ENCODE peak calls at places on chromosomes 5 and 9, in eight cellular contexts. X is PC-3, A is left ventricle myocardium inferior, Y is IMR-90, V is upper lobe of right lung, W is foreskin fibroblast, Q is adrenal gland, S is left lung. F is an unnamed sample.

GRCh38 chr9:111610149-111610548 is 10.7 kb upstream of the PTGR1 start:
- DNase-seq in X (no peak), A (no peak), Y (no peak), V (no peak), W (no peak), Q (no peak), S (no peak), F (no peak)

GRCh38 chr5:178131446-178131996 is 707 bp downstream of the RMND5B start:
- DNase-seq in X (no peak), A (no peak), Y (no peak), V (no peak), W (no peak), Q (no peak), S (no peak), F (no peak)

GRCh38 chr5:157689942-157690689 is 18.8 kb downstream of the C5orf52 start:
- DNase-seq in X (no peak), A (no peak), Y (no peak), V (no peak), W (no peak), Q (no peak), S (peak), F (no peak)

GRCh38 chr5:151676719-151677118 is 10.0 kb downstream of the SPARC start:
- DNase-seq in X (no peak), A (no peak), Y (no peak), V (no peak), W (peak), Q (no peak), S (no peak), F (no peak)

GRCh38 chr5:135494196-135494595 is 41.6 kb downstream of the NEUROG1 start:
- DNase-seq in X (no peak), A (no peak), Y (no peak), V (no peak), W (no peak), Q (no peak), S (no peak), F (no peak)

GRCh38 chr9:1200847-1201251 is 150.7 kb downstream of the DMRT2 start:
- DNase-seq in X (no peak), A (peak), Y (no peak), V (no peak), W (peak), Q (no peak), S (no peak), F (no peak)

GRCh38 chr5:96763012-96763411 is 44.7 kb downstream of the ERAP1 start:
- DNase-seq in X (no peak), A (no peak), Y (no peak), V (no peak), W (peak), Q (no peak), S (no peak), F (no peak)

GRCh38 chr9:70954126-70954525 is 167.3 kb downstream of the TRPM3 start:
- DNase-seq in X (peak), A (no peak), Y (peak), V (no peak), W (peak), Q (no peak), S (no peak), F (peak)

GRCh38 chr5:10831416-10831815 is 70.4 kb upstream of the DAP start:
- DNase-seq in X (peak), A (no peak), Y (peak), V (no peak), W (peak), Q (no peak), S (no peak), F (peak)

GRCh38 chr5:142015781-142016533 is 3.1 kb upstream of the GNPDA1 start:
- DNase-seq in X (peak), A (no peak), Y (peak), V (no peak), W (peak), Q (peak), S (no peak), F (peak)

GRCh38 chr5:77431286-77431685 is 60.8 kb downstream of the WDR41 start:
- DNase-seq in X (peak), A (no peak), Y (peak), V (no peak), W (peak), Q (no peak), S (no peak), F (peak)

GRCh38 chr5:165630211-165630866 is 2124.9 kb downstream of the MAT2B start:
- DNase-seq in X (peak), A (no peak), Y (peak), V (no peak), W (peak), Q (peak), S (no peak), F (peak)

GRCh38 chr5:178340637-178341036 is 108.0 kb upstream of the PHYKPL start:
- DNase-seq in X (no peak), A (no peak), Y (no peak), V (peak), W (no peak), Q (no peak), S (no peak), F (no peak)

GRCh38 chr5:106454651-106455415 is 1215.9 kb downstream of the EFNA5 start:
- DNase-seq in X (peak), A (no peak), Y (peak), V (no peak), W (peak), Q (no peak), S (no peak), F (peak)

GRCh38 chr5:148949871-148950863 is 112.7 kb downstream of the SH3TC2 start:
- DNase-seq in X (peak), A (peak), Y (no peak), V (peak), W (peak), Q (no peak), S (peak), F (peak)

GRCh38 chr9:4814913-4815312 is 22.2 kb downstream of the RCL1 start:
- DNase-seq in X (no peak), A (no peak), Y (no peak), V (no peak), W (no peak), Q (no peak), S (no peak), F (no peak)

GRCh38 chr9:599933-600461 is 241.5 kb upstream of the DMRT1 start:
- DNase-seq in X (no peak), A (no peak), Y (no peak), V (no peak), W (no peak), Q (no peak), S (no peak), F (no peak)

GRCh38 chr9:128911529-128912035 is 9.2 kb upstream of the PHYHD1 start:
- DNase-seq in X (peak), A (peak), Y (peak), V (peak), W (peak), Q (no peak), S (peak), F (peak)

GRCh38 chr5:6573651-6574101 is 59.2 kb downstream of the NSUN2 start:
- DNase-seq in X (no peak), A (no peak), Y (no peak), V (no peak), W (no peak), Q (no peak), S (no peak), F (no peak)

GRCh38 chr5:100273846-100274580 is 261.2 kb upstream of the FAM174A start:
- DNase-seq in X (no peak), A (no peak), Y (no peak), V (no peak), W (no peak), Q (peak), S (no peak), F (peak)

GRCh38 chr5:179296150-179296821 is 49.0 kb downstream of the ADAMTS2 start:
- DNase-seq in X (no peak), A (no peak), Y (no peak), V (peak), W (no peak), Q (no peak), S (peak), F (no peak)

GRCh38 chr5:159444441-159445082 is 114.3 kb upstream of the IL12B start:
- DNase-seq in X (peak), A (no peak), Y (peak), V (no peak), W (peak), Q (no peak), S (no peak), F (peak)

GRCh38 chr9:123392802-123393201 is 36.8 kb downstream of the CRB2 start:
- DNase-seq in X (no peak), A (no peak), Y (no peak), V (no peak), W (no peak), Q (no peak), S (no peak), F (no peak)

GRCh38 chr9:33125441-33125840 is 41.7 kb downstream of the B4GALT1 start:
- DNase-seq in X (no peak), A (no peak), Y (no peak), V (no peak), W (no peak), Q (no peak), S (no peak), F (no peak)

GRCh38 chr5:134965271-134965825 is 2.4 kb upstream of the CATSPER3 start:
- DNase-seq in X (no peak), A (no peak), Y (no peak), V (no peak), W (no peak), Q (peak), S (no peak), F (no peak)

GRCh38 chr5:176396330-176396729 is 7.8 kb downstream of the HIGD2A start:
- DNase-seq in X (no peak), A (no peak), Y (peak), V (no peak), W (peak), Q (no peak), S (no peak), F (peak)

GRCh38 chr9:21616082-21616778 is 134.1 kb upstream of the IFNE start:
- DNase-seq in X (peak), A (no peak), Y (peak), V (no peak), W (peak), Q (no peak), S (no peak), F (peak)

GRCh38 chr9:116471093-116471906 is 215.8 kb upstream of the TRIM32 start:
- DNase-seq in X (no peak), A (peak), Y (peak), V (no peak), W (peak), Q (peak), S (no peak), F (peak)

GRCh38 chr5:126947146-126948010 is 83.0 kb downstream of the MARCHF3 start:
- DNase-seq in X (no peak), A (no peak), Y (no peak), V (no peak), W (no peak), Q (no peak), S (no peak), F (no peak)

GRCh38 chr9:31608881-31609280 is 775.6 kb upstream of the ACO1 start:
- DNase-seq in X (peak), A (no peak), Y (no peak), V (no peak), W (peak), Q (no peak), S (no peak), F (no peak)

GRCh38 chr5:171427318-171428167 is 8.1 kb downstream of the FGF18 start:
- DNase-seq in X (no peak), A (peak), Y (no peak), V (peak), W (no peak), Q (no peak), S (no peak), F (no peak)

GRCh38 chr9:81266674-81267073 is 422.7 kb downstream of the TLE1 start:
- DNase-seq in X (peak), A (no peak), Y (peak), V (no peak), W (peak), Q (no peak), S (no peak), F (peak)

GRCh38 chr5:113250341-113250953 is 184.3 kb downstream of the TSSK1B start:
- DNase-seq in X (no peak), A (peak), Y (peak), V (no peak), W (peak), Q (peak), S (no peak), F (peak)

GRCh38 chr9:75372499-75373268 is 284.4 kb downstream of the OSTF1 start:
- DNase-seq in X (no peak), A (no peak), Y (no peak), V (no peak), W (no peak), Q (peak), S (no peak), F (peak)

GRCh38 chr5:181041043-181041442 is 977 bp downstream of the BTNL9 start:
- DNase-seq in X (no peak), A (no peak), Y (no peak), V (no peak), W (no peak), Q (no peak), S (no peak), F (no peak)

GRCh38 chr5:181043285-181044092 is 3.4 kb downstream of the BTNL9 start:
- DNase-seq in X (peak), A (no peak), Y (no peak), V (no peak), W (no peak), Q (no peak), S (no peak), F (no peak)

GRCh38 chr5:181039961-181040915 is at the start of gene BTNL9:
- DNase-seq in X (no peak), A (no peak), Y (no peak), V (no peak), W (no peak), Q (no peak), S (no peak), F (no peak)

GRCh38 chr5:181042722-181043121 is 2.7 kb downstream of the BTNL9 start:
- DNase-seq in X (no peak), A (no peak), Y (no peak), V (no peak), W (no peak), Q (no peak), S (no peak), F (no peak)

GRCh38 chr5:181042036-181042435 is 2.0 kb downstream of the BTNL9 start:
- DNase-seq in X (no peak), A (no peak), Y (no peak), V (no peak), W (no peak), Q (no peak), S (no peak), F (no peak)
- H3K4me3 ChIP-seq in X (no peak), A (peak), Y (no peak), V (peak), W (no peak), Q (no peak), S (peak), F (no peak)

GRCh38 chr5:1349246-1349645 is 4.3 kb upstream of the CLPTM1L start:
- DNase-seq in X (no peak), A (no peak), Y (no peak), V (no peak), W (no peak), Q (no peak), S (no peak), F (no peak)

GRCh38 chr5:1347571-1347970 is 2.7 kb upstream of the CLPTM1L start:
- DNase-seq in X (no peak), A (no peak), Y (no peak), V (no peak), W (no peak), Q (no peak), S (no peak), F (no peak)

GRCh38 chr5:1346627-1347440 is 1.9 kb upstream of the CLPTM1L start:
- DNase-seq in X (no peak), A (no peak), Y (no peak), V (no peak), W (no peak), Q (no peak), S (no peak), F (no peak)

GRCh38 chr5:1351156-1351555 is 6.3 kb upstream of the CLPTM1L start:
- DNase-seq in X (no peak), A (no peak), Y (no peak), V (no peak), W (no peak), Q (no peak), S (no peak), F (no peak)

DNA sequence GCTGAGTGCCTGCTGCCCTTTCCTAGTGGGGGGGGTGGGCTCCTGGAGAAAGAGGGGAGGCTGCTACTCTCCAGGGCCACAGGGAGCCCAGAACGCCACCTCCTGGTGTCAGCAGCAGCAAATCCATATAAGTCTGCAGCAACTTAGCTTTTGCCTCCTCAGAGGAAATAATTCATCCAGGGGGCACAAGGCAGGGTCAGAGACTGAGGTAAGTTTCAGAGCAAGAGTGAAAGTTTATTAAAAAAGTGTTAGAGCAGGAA is 4.0 kb upstream of the CLPTM1L start:
- DNase-seq in X (no peak), A (no peak), Y (no peak), V (no peak), W (no peak), Q (no peak), S (no peak), F (no peak)
- TF ChIP-seq CTCF in X (no peak), A (no peak), Y (no peak), V (no peak), W (no peak), Q (no peak), S (no peak), F (no peak)

GRCh38 chr9:69768716-69769115 is 8.9 kb upstream of the PTAR1 start:
- DNase-seq in X (no peak), A (no peak), Y (peak), V (no peak), W (peak), Q (no peak), S (no peak), F (peak)
- H3K4me3 ChIP-seq in X (no peak), A (no peak), Y (no peak), V (no peak), W (no peak), Q (no peak), S (no peak), F (no peak)

GRCh38 chr9:138022121-138022741 is 144.6 kb downstream of the CACNA1B start:
- DNase-seq in X (peak), A (no peak), Y (no peak), V (peak), W (no peak), Q (no peak), S (peak), F (no peak)
- TF ChIP-seq CTCF in X (peak), A (peak), Y (no peak), V (peak), W (no peak), Q (no peak), S (no peak), F (peak)

GRCh38 chr9:19457694-19458009 is 48.8 kb downstream of the ACER2 start:
- DNase-seq in X (no peak), A (no peak), Y (no peak), V (no peak), W (no peak), Q (no peak), S (no peak), F (no peak)
- H3K4me3 ChIP-seq in X (peak), A (peak), Y (peak), V (peak), W (peak), Q (no peak), S (no peak), F (peak)

DNA sequence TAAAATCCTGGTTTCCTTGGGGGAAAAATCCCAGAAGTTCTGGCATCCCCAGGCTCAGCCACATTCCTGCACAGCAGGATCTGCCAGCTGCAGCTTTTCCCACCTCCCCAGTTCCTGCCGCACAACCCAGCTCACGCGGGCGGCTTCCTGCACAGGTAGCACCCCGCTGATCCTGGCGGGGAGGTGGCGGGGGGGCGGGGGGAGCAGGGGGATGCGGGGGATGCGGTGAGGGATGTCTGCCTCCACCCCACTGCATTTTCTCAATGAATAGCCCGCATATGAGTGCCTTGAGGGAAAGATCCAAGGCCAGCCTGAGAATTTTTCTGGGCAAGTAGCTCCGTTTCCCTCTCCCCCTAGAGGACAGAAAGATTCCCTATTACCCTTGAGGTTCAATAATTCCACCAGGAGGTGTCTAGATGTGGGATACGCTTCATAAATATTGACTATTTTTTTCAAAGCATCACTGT is 21.1 kb downstream of the GFPT2 start:
- DNase-seq in X (peak), A (no peak), Y (no peak), V (no peak), W (peak), Q (no peak), S (no peak), F (peak)
- TF ChIP-seq CTCF in X (peak), A (peak), Y (peak), V (no peak), W (no peak), Q (no peak), S (no peak), F (peak)

F was measured in astrocyte of the spinal cord.